ENCODE peak calls at places on chromosomes 6 and 20, in seven cellular contexts. I is HCT116, F is HepG2, J is K562, E is H1, M is SK-N-SH, K is GM12878. C is an unnamed sample.
A peak's percentile ranks its signal among the peaks of the same experiment; 100 is the strongest.

GRCh38 chr6:95431637-95432228 is 145.6 kb upstream of the MANEA start:
- DNase-seq in J (peak; percentile 51), E (peak; percentile 59), I (peak; percentile 23), F (peak; percentile 9), M (peak; percentile 39), K (no peak), C (peak; percentile 65)

GRCh38 chr20:51185277-51185676 is 162.4 kb upstream of the KCNG1 start:
- DNase-seq in K (no peak), E (no peak), F (no peak), I (no peak), M (no peak), J (peak; percentile 11), C (no peak)

GRCh38 chr20:34190679-34191090 is 50.5 kb upstream of the ASIP start:
- DNase-seq in M (peak; percentile 84), I (peak; percentile 67), E (peak; percentile 67), F (peak; percentile 81), J (peak; percentile 81), K (no peak), C (peak; percentile 83)

GRCh38 chr6:89542081-89542855 is 96.3 kb downstream of the LYRM2 start:
- DNase-seq in I (no peak), K (no peak), E (no peak), M (no peak), F (no peak), J (no peak), C (no peak)

GRCh38 chr6:151140767-151141166 is 99.0 kb upstream of the AKAP12 start:
- DNase-seq in J (no peak), E (no peak), M (no peak), I (no peak), K (no peak), F (no peak), C (no peak)

GRCh38 chr20:3045042-3045815 is 623 bp upstream of the MRPS26 start:
- DNase-seq in F (no peak), I (no peak), M (peak; percentile 91), K (no peak), E (no peak), J (peak; percentile 85), C (peak; percentile 88)

GRCh38 chr6:149293244-149293643 is 24.3 kb upstream of the TAB2 start:
- DNase-seq in I (no peak), F (no peak), K (no peak), M (no peak), J (no peak), E (no peak), C (no peak)

GRCh38 chr20:58906894-58907293 is 54.4 kb downstream of the GNAS start:
- DNase-seq in J (no peak), E (no peak), M (no peak), F (no peak), K (no peak), I (no peak), C (no peak)

GRCh38 chr6:113464959-113465358 is 392.2 kb upstream of the MARCKS start:
- DNase-seq in E (no peak), J (no peak), I (peak; percentile 42), M (no peak), F (no peak), K (no peak), C (no peak)

GRCh38 chr20:35629432-35630145 is 14.0 kb downstream of the SPAG4 start:
- DNase-seq in F (no peak), E (no peak), I (no peak), J (no peak), M (no peak), K (no peak), C (no peak)

GRCh38 chr6:156590482-156590881 is 186.7 kb upstream of the ARID1B start:
- DNase-seq in E (no peak), I (no peak), J (no peak), K (no peak), M (no peak), F (no peak), C (no peak)

GRCh38 chr6:81938014-81938761 is 185.7 kb upstream of the TENT5A start:
- DNase-seq in E (no peak), M (no peak), F (peak; percentile 93), K (peak; percentile 42), I (peak; percentile 96), J (peak; percentile 84), C (no peak)

GRCh38 chr20:53023717-53024116 is 51.6 kb downstream of the TSHZ2 start:
- DNase-seq in K (no peak), J (no peak), E (no peak), I (no peak), M (no peak), F (no peak), C (no peak)

GRCh38 chr6:167552961-167553360 is 228.1 kb downstream of the TTLL2 start:
- DNase-seq in E (no peak), J (no peak), I (no peak), F (no peak), M (no peak), K (no peak), C (no peak)

GRCh38 chr6:6793388-6794250 is 205.1 kb downstream of the LY86 start:
- DNase-seq in J (no peak), M (no peak), I (no peak), F (no peak), K (no peak), E (no peak), C (no peak)
- TF ChIP-seq JUND in J (no peak), M (no peak), I (no peak), F (no peak), K (no peak), E (no peak), C (no peak)

GRCh38 chr20:45976132-45976531 is 4.1 kb upstream of the ZNF335 start:
- DNase-seq in F (no peak), K (no peak), I (no peak), E (no peak), J (peak; percentile 38), M (no peak), C (no peak)

GRCh38 chr20:45972500-45973183 is 639 bp upstream of the ZNF335 start:
- DNase-seq in E (no peak), J (peak; percentile 97), M (no peak), F (no peak), I (no peak), K (no peak), C (no peak)

GRCh38 chr20:45975686-45976085 is 3.7 kb upstream of the ZNF335 start:
- DNase-seq in I (no peak), E (no peak), K (no peak), F (no peak), M (no peak), J (no peak), C (no peak)

GRCh38 chr20:45971675-45972499 is at the start of gene ZNF335:
- DNase-seq in I (peak; percentile 95), J (peak; percentile 98), M (peak; percentile 99), E (peak; percentile 96), F (peak; percentile 96), K (peak; percentile 86), C (peak; percentile 94)

GRCh38 chr20:45974896-45975565 is 3.0 kb upstream of the ZNF335 start:
- DNase-seq in I (no peak), M (no peak), F (no peak), K (no peak), J (no peak), E (no peak), C (no peak)
- TF ChIP-seq JUND in I (no peak), M (no peak), F (no peak), K (no peak), J (no peak), E (no peak), C (no peak)

DNA sequence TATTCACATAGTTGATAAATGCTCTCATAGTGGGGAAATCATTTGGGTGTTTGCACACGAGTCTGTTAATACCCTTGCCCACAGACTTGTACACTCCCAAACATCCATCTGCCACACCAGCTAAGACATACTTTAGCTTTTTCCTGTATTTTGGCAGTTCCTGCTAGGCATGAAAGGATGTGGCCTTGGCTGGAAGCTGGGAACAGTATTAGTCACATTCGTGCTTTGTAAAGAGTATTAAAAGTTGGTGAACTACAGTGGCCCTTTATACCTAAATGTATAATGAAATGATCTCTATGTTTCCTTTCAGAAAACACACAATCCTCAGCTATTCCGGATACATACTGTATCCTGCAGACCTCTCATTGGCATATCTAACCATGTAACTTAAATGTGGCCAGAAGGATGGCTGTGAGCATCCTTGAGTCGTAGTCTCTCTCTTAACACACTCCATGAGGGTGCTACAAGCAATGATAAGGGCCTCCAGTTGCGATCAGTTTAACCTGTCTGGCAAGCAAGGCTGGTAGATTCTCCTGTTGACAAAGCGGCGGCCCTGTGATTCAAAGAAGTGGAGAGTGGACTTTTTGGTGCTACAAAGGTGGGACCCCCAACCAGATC is 1.5 kb downstream of the LEMD2 start:
- DNase-seq in E (no peak), I (no peak), J (no peak), M (no peak), K (no peak), F (no peak), C (no peak)
- TF ChIP-seq JUND in E (no peak), I (no peak), J (no peak), M (no peak), K (no peak), F (no peak), C (no peak)

GRCh38 chr6:3363296-3364025 is 93.4 kb downstream of the SLC22A23 start:
- DNase-seq in K (no peak), J (peak; percentile 56), E (no peak), M (no peak), I (peak; percentile 68), F (peak; percentile 43), C (peak; percentile 85)
- TF ChIP-seq JUND in K (no peak), J (peak; percentile 72), E (no peak), M (no peak), I (peak; percentile 89), F (no peak), C (no peak)

DNA sequence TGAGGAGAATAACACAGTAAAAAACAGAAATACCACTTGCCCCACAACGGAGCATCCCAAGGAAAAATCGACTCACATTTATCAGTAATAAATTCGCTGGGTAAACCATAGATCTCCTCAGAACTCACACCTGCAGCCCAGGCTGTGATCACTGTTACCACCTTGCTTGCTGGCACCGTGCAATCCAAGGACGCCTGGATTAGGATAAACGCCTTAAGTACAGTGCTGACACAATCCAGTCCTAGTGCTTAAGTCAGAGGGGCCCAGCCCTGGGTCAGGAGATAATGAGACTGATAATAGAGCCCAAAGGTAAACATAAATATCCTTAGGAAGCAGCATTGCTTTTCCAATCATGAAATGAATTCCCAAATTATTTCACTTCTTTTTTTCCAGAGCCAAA is 62.5 kb downstream of the EPB41L2 start:
- DNase-seq in F (no peak), K (no peak), M (no peak), J (no peak), E (no peak), I (no peak), C (no peak)
- TF ChIP-seq JUND in F (no peak), K (no peak), M (no peak), J (no peak), E (no peak), I (no peak), C (no peak)

DNA sequence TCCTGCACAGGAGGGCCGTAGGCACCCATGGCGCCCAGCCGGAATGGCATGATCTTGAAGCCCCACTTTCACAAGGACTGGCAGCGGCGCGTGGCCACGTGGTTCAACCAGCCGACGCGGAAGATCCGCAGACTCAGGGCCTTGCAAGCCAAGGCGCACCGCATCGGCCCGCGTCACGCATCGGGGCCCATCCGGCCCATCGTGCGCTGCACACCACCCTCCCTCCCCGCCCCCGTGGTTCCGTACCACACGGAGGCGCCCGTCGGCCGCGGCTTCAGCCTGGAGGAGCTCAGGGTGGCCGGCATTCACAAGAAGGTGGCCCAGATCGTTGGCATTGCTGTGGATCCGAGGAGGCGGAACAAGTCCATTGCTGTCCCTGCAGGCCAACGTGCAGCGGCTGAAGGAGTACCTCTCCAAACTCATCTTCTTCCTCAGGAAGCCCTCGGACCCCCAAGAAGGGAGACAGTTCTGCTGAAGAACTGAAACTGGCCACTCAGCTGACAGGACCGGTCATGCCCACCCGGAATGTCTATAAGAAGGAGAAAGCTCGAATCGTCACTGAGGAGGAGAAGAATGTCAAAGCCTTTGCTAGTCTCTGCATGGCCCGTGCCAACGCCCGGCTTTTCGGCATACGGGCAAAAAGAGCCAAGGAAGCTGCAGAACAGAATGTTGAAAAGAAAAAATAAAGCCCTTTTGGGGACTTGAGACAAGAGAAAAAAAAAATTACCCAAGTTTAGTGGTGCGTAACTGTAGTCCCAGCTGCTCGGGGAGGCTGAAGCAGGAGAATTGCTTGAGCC is 9.9 kb upstream of the NCOA5 start:
- DNase-seq in J (no peak), M (no peak), E (peak; percentile 65), K (no peak), F (no peak), I (no peak), C (no peak)
- TF ChIP-seq JUND in J (no peak), M (no peak), E (no peak), K (no peak), F (no peak), I (no peak), C (no peak)